ENCODE peak calls at places on chromosomes 4 and X, in six cellular contexts. H, C, D, U, A and W are unnamed samples.

GRCh38 chr4:81422591-81422990 is 49.1 kb downstream of the RASGEF1B start:
- DNase-seq in C (no peak), D (no peak), U (no peak), A (no peak), H (no peak), W (no peak)

GRCh38 chr4:106316773-106317409 is 541 bp downstream of the AIMP1 start:
- DNase-seq in H (no peak), D (no peak), U (no peak), A (no peak), C (no peak), W (no peak)

GRCh38 chr4:145775406-145775805 is 95.5 kb downstream of the C4orf51 start:
- DNase-seq in H (no peak), D (no peak), C (no peak), U (no peak), A (no peak), W (no peak)

GRCh38 chrX:50484662-50485061 is 14.0 kb upstream of the DGKK start:
- DNase-seq in H (no peak), A (no peak), C (no peak), U (no peak), D (no peak), W (no peak)

GRCh38 chr4:39846135-39846534 is 131.6 kb downstream of the PDS5A start:
- DNase-seq in A (no peak), D (no peak), C (peak; percentile 19), H (no peak), U (no peak), W (peak; percentile 9)

GRCh38 chr4:998096-998691 is 5.0 kb upstream of the SLC26A1 start:
- DNase-seq in H (no peak), C (no peak), U (no peak), A (no peak), D (no peak), W (no peak)

GRCh38 chr4:113026556-113026955 is 22.9 kb upstream of the ANK2 start:
- DNase-seq in U (no peak), H (no peak), A (no peak), C (no peak), D (no peak), W (no peak)

GRCh38 chrX:124726881-124727280 is 380.5 kb downstream of the SH2D1A start:
- DNase-seq in U (no peak), H (no peak), C (no peak), D (no peak), A (no peak), W (no peak)

GRCh38 chr4:1093391-1094335 is 19.7 kb downstream of the RNF212 start:
- DNase-seq in U (no peak), A (no peak), D (no peak), C (no peak), H (no peak), W (no peak)